ENCODE peak calls at places on chromosomes 4 and X, in eight cellular contexts. N is HTR-8/SVneo; Z is T-cell; C is AG04450; I is NCI-H1105 treated with DMSO at 0.1 percent for 48 hours; S is retinal pigment epithelial cell; Y is activated gamma-delta T cell treated with Interleukin-2 at 50 U/mL for 16 hours; O is activated CD8-positive, alpha-beta T cell treated with anti-CD3 and anti-CD28 coated beads, Interleukin-2, amount 10 ng/mL, durations not matched to agents 7 days and 5 days. W is an unnamed sample.
A peak's percentile ranks its signal among the peaks of the same experiment; 100 is the strongest.

GRCh38 chrX:1387141-1387776 is 4.7 kb downstream of the SLC25A6 start:
- DNase-seq in I (no peak), Z (no peak), C (no peak), S (no peak), N (no peak), O (no peak), Y (no peak), W (no peak)

GRCh38 chr4:7042697-7043464 is at the start of gene TADA2B:
- DNase-seq in N (peak; percentile 99), S (peak; percentile 89), O (peak; percentile 93), Z (peak; percentile 75), Y (peak; percentile 87), C (peak; percentile 92), I (peak; percentile 91), W (peak; percentile 79)

GRCh38 chr4:109590841-109591357 is 30.9 kb downstream of the MCUB start:
- DNase-seq in Y (no peak), I (no peak), O (no peak), Z (no peak), S (no peak), C (no peak), N (no peak), W (no peak)

GRCh38 chr4:159594576-159594975 is 491.7 kb downstream of the RAPGEF2 start:
- DNase-seq in N (no peak), O (no peak), Y (no peak), C (no peak), I (no peak), S (no peak), Z (no peak), W (no peak)

GRCh38 chr4:40264497-40264896 is 67.7 kb downstream of the RHOH start:
- DNase-seq in S (no peak), C (no peak), Z (no peak), N (no peak), Y (no peak), O (no peak), I (no peak), W (no peak)

GRCh38 chr4:135050086-135050717 is 848.6 kb upstream of the PABPC4L start:
- DNase-seq in N (no peak), Z (no peak), C (no peak), S (no peak), Y (no peak), O (no peak), I (no peak), W (no peak)

GRCh38 chr4:100278567-100278966 is 88.3 kb upstream of the DDIT4L start:
- DNase-seq in I (no peak), S (no peak), C (no peak), O (no peak), N (no peak), Y (no peak), Z (no peak), W (no peak)

GRCh38 chrX:16671005-16671404 is 21.0 kb downstream of the S100G start:
- DNase-seq in Y (peak; percentile 7), O (peak; percentile 41), N (peak; percentile 70), I (peak; percentile 23), S (no peak), C (no peak), Z (peak; percentile 22), W (no peak)

GRCh38 chr4:2049381-2049780 is 9.7 kb upstream of the NAT8L start:
- DNase-seq in C (no peak), O (no peak), I (no peak), N (no peak), S (no peak), Y (no peak), Z (no peak), W (no peak)

GRCh38 chr4:111618908-111619307 is 526.3 kb upstream of the FAM241A start:
- DNase-seq in O (no peak), Z (no peak), N (no peak), Y (no peak), I (no peak), C (no peak), S (no peak), W (no peak)

GRCh38 chrX:150062292-150063137 is 124.2 kb upstream of the EOLA2 start:
- DNase-seq in Z (no peak), I (peak; percentile 64), N (peak; percentile 12), Y (no peak), S (no peak), O (no peak), C (no peak), W (peak; percentile 77)

GRCh38 chr4:145887241-145887964 is 51.2 kb downstream of the ZNF827 start:
- DNase-seq in S (no peak), O (no peak), I (no peak), Y (no peak), C (peak; percentile 49), N (no peak), Z (no peak), W (peak; percentile 67)

GRCh38 chr4:173943547-173943946 is 339.9 kb downstream of the FBXO8 start:
- DNase-seq in Y (no peak), S (no peak), O (no peak), I (no peak), C (no peak), N (no peak), Z (no peak), W (no peak)

GRCh38 chr4:153488006-153488718 is 22.0 kb downstream of the TMEM131L start:
- DNase-seq in I (no peak), N (no peak), Z (peak; percentile 82), S (no peak), O (peak; percentile 79), Y (peak; percentile 65), C (no peak), W (no peak)

GRCh38 chr4:62053974-62054373 is 853.8 kb downstream of the ADGRL3 start:
- DNase-seq in Z (no peak), S (no peak), O (no peak), Y (no peak), N (no peak), C (no peak), I (no peak), W (no peak)

GRCh38 chrX:35090801-35091200 is 148.2 kb downstream of the FAM47B start:
- DNase-seq in Y (no peak), N (no peak), C (peak; percentile 20), Z (no peak), S (no peak), O (no peak), I (no peak), W (no peak)

GRCh38 chr4:140426610-140427103 is 791 bp downstream of the CLGN start:
- DNase-seq in O (no peak), S (no peak), C (no peak), Z (no peak), Y (no peak), I (peak; percentile 62), N (peak; percentile 1), W (no peak)